ENCODE peak calls at places on chromosomes 13 and 19, in nine cellular contexts. One of them, this sample, is unnamed. For H3K36me3, the result is how much of the 10 kb centered on the place peaks cover.

GRCh38 chr19:54431255-54431838 is 16.1 kb downstream of the TTYH1 start:
- DNase-seq in left ventricle myocardium inferior: peak
- DNase-seq in right lobe of liver: peak
- DNase-seq in body of pancreas: peak
- DNase-seq in heart left ventricle: peak
- DNase-seq in PC-3: peak
- DNase-seq in bronchial epithelial cell: peak
- DNase-seq in colonic mucosa: no peak
- DNase-seq in ovary: no peak
- DNase-seq in this sample: no peak

GRCh38 chr13:100637380-100637779 is 37.2 kb downstream of the TMTC4 start:
- DNase-seq in left ventricle myocardium inferior: no peak
- DNase-seq in right lobe of liver: no peak
- DNase-seq in body of pancreas: no peak
- DNase-seq in heart left ventricle: no peak
- DNase-seq in PC-3: no peak
- DNase-seq in bronchial epithelial cell: no peak
- DNase-seq in colonic mucosa: no peak
- DNase-seq in ovary: no peak
- DNase-seq in this sample: no peak

GRCh38 chr19:6572217-6572616 is 18.7 kb downstream of the CD70 start:
- DNase-seq in left ventricle myocardium inferior: peak
- DNase-seq in right lobe of liver: no peak
- DNase-seq in body of pancreas: peak
- DNase-seq in heart left ventricle: peak
- DNase-seq in PC-3: no peak
- DNase-seq in bronchial epithelial cell: no peak
- DNase-seq in colonic mucosa: no peak
- DNase-seq in ovary: no peak
- DNase-seq in this sample: no peak

GRCh38 chr13:41917641-41918040 is 43.3 kb downstream of the VWA8 start:
- DNase-seq in left ventricle myocardium inferior: no peak
- DNase-seq in right lobe of liver: no peak
- DNase-seq in body of pancreas: no peak
- DNase-seq in heart left ventricle: no peak
- DNase-seq in PC-3: no peak
- DNase-seq in bronchial epithelial cell: peak
- DNase-seq in colonic mucosa: no peak
- DNase-seq in ovary: no peak
- DNase-seq in this sample: peak

GRCh38 chr13:93231867-93232266 is 5.3 kb downstream of the GPC6 start:
- DNase-seq in left ventricle myocardium inferior: no peak
- DNase-seq in right lobe of liver: peak
- DNase-seq in body of pancreas: no peak
- DNase-seq in heart left ventricle: no peak
- DNase-seq in PC-3: no peak
- DNase-seq in bronchial epithelial cell: no peak
- DNase-seq in colonic mucosa: no peak
- DNase-seq in ovary: no peak
- DNase-seq in this sample: no peak

GRCh38 chr19:38484747-38485146 is 51.3 kb downstream of the RYR1 start:
- DNase-seq in left ventricle myocardium inferior: no peak
- DNase-seq in right lobe of liver: no peak
- DNase-seq in body of pancreas: no peak
- DNase-seq in heart left ventricle: no peak
- DNase-seq in PC-3: no peak
- DNase-seq in bronchial epithelial cell: no peak
- DNase-seq in colonic mucosa: no peak
- DNase-seq in ovary: no peak
- DNase-seq in this sample: no peak

GRCh38 chr13:79530270-79530669 is 49.3 kb downstream of the NDFIP2 start:
- DNase-seq in left ventricle myocardium inferior: no peak
- DNase-seq in right lobe of liver: no peak
- DNase-seq in body of pancreas: no peak
- DNase-seq in heart left ventricle: no peak
- DNase-seq in PC-3: no peak
- DNase-seq in bronchial epithelial cell: no peak
- DNase-seq in colonic mucosa: no peak
- DNase-seq in ovary: no peak
- DNase-seq in this sample: no peak

GRCh38 chr13:99836291-99836690 is 135.3 kb downstream of the ZIC5 start:
- DNase-seq in left ventricle myocardium inferior: no peak
- DNase-seq in right lobe of liver: no peak
- DNase-seq in body of pancreas: no peak
- DNase-seq in heart left ventricle: no peak
- DNase-seq in PC-3: no peak
- DNase-seq in bronchial epithelial cell: no peak
- DNase-seq in colonic mucosa: no peak
- DNase-seq in ovary: no peak
- DNase-seq in this sample: no peak

GRCh38 chr19:9847087-9847671 is 12.1 kb downstream of the PIN1 start:
- DNase-seq in left ventricle myocardium inferior: no peak
- DNase-seq in right lobe of liver: no peak
- DNase-seq in body of pancreas: peak
- DNase-seq in heart left ventricle: peak
- DNase-seq in PC-3: peak
- DNase-seq in bronchial epithelial cell: peak
- DNase-seq in colonic mucosa: peak
- DNase-seq in ovary: peak
- DNase-seq in this sample: peak

GRCh38 chr13:71626396-71626795 is 240.6 kb downstream of the DACH1 start:
- DNase-seq in left ventricle myocardium inferior: no peak
- DNase-seq in right lobe of liver: no peak
- DNase-seq in body of pancreas: no peak
- DNase-seq in heart left ventricle: no peak
- DNase-seq in PC-3: no peak
- DNase-seq in bronchial epithelial cell: no peak
- DNase-seq in colonic mucosa: no peak
- DNase-seq in ovary: no peak
- DNase-seq in this sample: no peak
- TF ChIP-seq CTCF in left ventricle myocardium inferior: no peak
- TF ChIP-seq CTCF in right lobe of liver: no peak
- TF ChIP-seq CTCF in body of pancreas: no peak
- TF ChIP-seq CTCF in heart left ventricle: no peak
- TF ChIP-seq CTCF in PC-3: no peak
- TF ChIP-seq CTCF in bronchial epithelial cell: no peak
- TF ChIP-seq CTCF in colonic mucosa: no peak
- TF ChIP-seq CTCF in ovary: no peak
- TF ChIP-seq CTCF in this sample: no peak

GRCh38 chr19:45047188-45047797 is 8.4 kb downstream of the CLASRP start:
- DNase-seq in left ventricle myocardium inferior: no peak
- DNase-seq in right lobe of liver: no peak
- DNase-seq in body of pancreas: no peak
- DNase-seq in heart left ventricle: no peak
- DNase-seq in PC-3: no peak
- DNase-seq in bronchial epithelial cell: no peak
- DNase-seq in colonic mucosa: no peak
- DNase-seq in ovary: no peak
- DNase-seq in this sample: no peak
- H3K36me3 ChIP-seq in left ventricle myocardium inferior: under half
- H3K36me3 ChIP-seq in right lobe of liver: under half
- H3K36me3 ChIP-seq in body of pancreas: under half
- H3K36me3 ChIP-seq in heart left ventricle: under half
- H3K36me3 ChIP-seq in PC-3: under half
- H3K36me3 ChIP-seq in bronchial epithelial cell: under half
- H3K36me3 ChIP-seq in colonic mucosa: under half
- H3K36me3 ChIP-seq in ovary: under half
- H3K36me3 ChIP-seq in this sample: under half

GRCh38 chr19:43779820-43780219 is 953 bp downstream of the KCNN4 start:
- DNase-seq in left ventricle myocardium inferior: no peak
- DNase-seq in right lobe of liver: no peak
- DNase-seq in body of pancreas: no peak
- DNase-seq in heart left ventricle: no peak
- DNase-seq in PC-3: peak
- DNase-seq in bronchial epithelial cell: no peak
- DNase-seq in colonic mucosa: peak
- DNase-seq in ovary: no peak
- DNase-seq in this sample: no peak
- TF ChIP-seq CTCF in left ventricle myocardium inferior: no peak
- TF ChIP-seq CTCF in right lobe of liver: no peak
- TF ChIP-seq CTCF in body of pancreas: no peak
- TF ChIP-seq CTCF in heart left ventricle: no peak
- TF ChIP-seq CTCF in PC-3: peak
- TF ChIP-seq CTCF in bronchial epithelial cell: peak
- TF ChIP-seq CTCF in colonic mucosa: peak
- TF ChIP-seq CTCF in ovary: no peak
- TF ChIP-seq CTCF in this sample: no peak

GRCh38 chr13:110195547-110196485 is 111.1 kb downstream of the COL4A1 start:
- DNase-seq in left ventricle myocardium inferior: no peak
- DNase-seq in right lobe of liver: no peak
- DNase-seq in body of pancreas: no peak
- DNase-seq in heart left ventricle: no peak
- DNase-seq in PC-3: no peak
- DNase-seq in bronchial epithelial cell: no peak
- DNase-seq in colonic mucosa: no peak
- DNase-seq in ovary: no peak
- DNase-seq in this sample: no peak
- H3K36me3 ChIP-seq in left ventricle myocardium inferior: half or more
- H3K36me3 ChIP-seq in right lobe of liver: under half
- H3K36me3 ChIP-seq in body of pancreas: under half
- H3K36me3 ChIP-seq in heart left ventricle: under half
- H3K36me3 ChIP-seq in PC-3: under half
- H3K36me3 ChIP-seq in bronchial epithelial cell: under half
- H3K36me3 ChIP-seq in colonic mucosa: under half
- H3K36me3 ChIP-seq in ovary: under half
- H3K36me3 ChIP-seq in this sample: under half

DNA sequence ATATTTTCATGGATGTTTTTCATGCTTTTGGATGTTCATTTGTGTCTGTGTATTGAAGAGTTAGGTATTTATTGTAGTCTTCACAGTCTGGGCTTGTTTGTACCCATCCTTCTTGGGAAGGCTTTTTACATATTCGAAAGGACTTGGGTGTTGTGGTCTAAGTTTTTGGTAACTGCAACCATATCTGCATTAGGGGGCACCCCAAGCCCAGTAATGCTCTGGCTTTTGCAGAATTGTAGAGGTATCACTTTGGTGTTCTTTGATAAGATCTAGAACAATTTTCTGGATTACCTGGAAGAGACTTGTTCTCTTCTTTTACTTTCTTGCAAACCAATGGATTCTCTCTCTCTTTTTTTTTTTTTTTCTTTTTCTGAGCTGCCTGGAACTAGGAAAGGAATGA is 581.3 kb downstream of the DACH1 start:
- DNase-seq in left ventricle myocardium inferior: no peak
- DNase-seq in right lobe of liver: no peak
- DNase-seq in body of pancreas: peak
- DNase-seq in heart left ventricle: no peak
- DNase-seq in PC-3: no peak
- DNase-seq in bronchial epithelial cell: no peak
- DNase-seq in colonic mucosa: no peak
- DNase-seq in ovary: no peak
- DNase-seq in this sample: no peak
- TF ChIP-seq CTCF in left ventricle myocardium inferior: peak
- TF ChIP-seq CTCF in right lobe of liver: peak
- TF ChIP-seq CTCF in body of pancreas: peak
- TF ChIP-seq CTCF in heart left ventricle: peak
- TF ChIP-seq CTCF in PC-3: no peak
- TF ChIP-seq CTCF in bronchial epithelial cell: no peak
- TF ChIP-seq CTCF in colonic mucosa: no peak
- TF ChIP-seq CTCF in ovary: no peak
- TF ChIP-seq CTCF in this sample: no peak

DNA sequence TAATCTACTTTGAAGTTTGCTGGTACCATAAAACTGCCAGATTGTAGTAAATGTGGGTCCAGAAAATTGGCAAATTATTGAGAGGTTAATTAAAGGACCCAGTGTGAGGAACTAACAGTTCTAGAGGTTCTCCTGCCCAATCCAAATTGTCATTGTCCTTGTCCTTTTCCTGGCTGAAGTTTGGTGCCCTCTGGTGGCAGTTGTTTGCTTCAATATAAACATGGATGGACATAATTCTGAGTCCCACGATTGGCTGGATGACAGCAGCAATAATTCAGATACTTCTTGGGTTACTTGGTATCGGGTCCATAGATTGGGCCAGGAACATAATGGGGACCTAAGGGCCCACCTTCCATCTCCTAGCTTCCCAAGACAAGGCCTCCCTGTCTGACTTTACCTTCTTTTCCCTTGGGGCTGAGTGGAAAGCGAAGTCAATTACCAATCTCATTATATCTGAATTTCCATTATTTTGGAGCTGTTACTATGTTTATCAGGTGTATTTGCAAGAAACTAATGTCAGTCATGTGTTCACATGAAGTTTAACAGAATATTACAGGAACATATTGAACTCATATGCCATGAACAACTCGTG is 33.8 kb upstream of the GARRE1 start:
- DNase-seq in left ventricle myocardium inferior: no peak
- DNase-seq in right lobe of liver: peak
- DNase-seq in body of pancreas: peak
- DNase-seq in heart left ventricle: peak
- DNase-seq in PC-3: peak
- DNase-seq in bronchial epithelial cell: peak
- DNase-seq in colonic mucosa: peak
- DNase-seq in ovary: peak
- DNase-seq in this sample: no peak
- H3K36me3 ChIP-seq in left ventricle myocardium inferior: half or more
- H3K36me3 ChIP-seq in right lobe of liver: half or more
- H3K36me3 ChIP-seq in body of pancreas: under half
- H3K36me3 ChIP-seq in heart left ventricle: under half
- H3K36me3 ChIP-seq in PC-3: under half
- H3K36me3 ChIP-seq in bronchial epithelial cell: under half
- H3K36me3 ChIP-seq in colonic mucosa: under half
- H3K36me3 ChIP-seq in ovary: under half
- H3K36me3 ChIP-seq in this sample: under half

This sample was measured in kidney epithelial cell.